ENCODE peak calls at places on chromosomes 12 and 14, in six cellular contexts. M is fibroblast of lung, W is lower lobe of right lung, P is psoas muscle, S is heart right ventricle, T is thoracic aorta. H is an unnamed sample.

GRCh38 chr14:50407089-50407813 is 10.6 kb upstream of the CDKL1 start:
- DNase-seq in M (peak), W (no peak), P (no peak), S (no peak), T (no peak), H (no peak)

GRCh38 chr14:93564918-93565317 is 134.2 kb downstream of the UNC79 start:
- DNase-seq in M (no peak), W (no peak), P (no peak), S (no peak), T (no peak), H (no peak)

GRCh38 chr14:78530078-78530477 is 359.9 kb downstream of the NRXN3 start:
- DNase-seq in M (no peak), W (no peak), P (no peak), S (no peak), T (no peak), H (no peak)

GRCh38 chr14:71415404-71415690 is 508.1 kb downstream of the PCNX1 start:
- DNase-seq in M (peak), W (no peak), P (no peak), S (no peak), T (no peak), H (no peak)

GRCh38 chr12:57868211-57868610 is 21.7 kb upstream of the CTDSP2 start:
- DNase-seq in M (no peak), W (no peak), P (no peak), S (no peak), T (no peak), H (no peak)

GRCh38 chr12:25994901-25995625 is 36.6 kb downstream of the RASSF8 start:
- DNase-seq in M (no peak), W (no peak), P (no peak), S (no peak), T (no peak), H (no peak)

GRCh38 chr12:108890208-108890607 is 10.3 kb downstream of the DAO start:
- DNase-seq in M (peak), W (no peak), P (no peak), S (no peak), T (no peak), H (no peak)

GRCh38 chr14:101839236-101839635 is 77.7 kb downstream of the PPP2R5C start:
- DNase-seq in M (no peak), W (no peak), P (no peak), S (no peak), T (no peak), H (no peak)

GRCh38 chr12:94663077-94663476 is 12.7 kb upstream of the TMCC3 start:
- DNase-seq in M (no peak), W (no peak), P (no peak), S (no peak), T (no peak), H (no peak)

GRCh38 chr14:96391293-96392118 is 422 bp upstream of the AK7 start:
- DNase-seq in M (peak), W (peak), P (peak), S (peak), T (peak), H (peak)

GRCh38 chr12:45350861-45351260 is 135.0 kb downstream of the ANO6 start:
- DNase-seq in M (no peak), W (no peak), P (peak), S (no peak), T (no peak), H (no peak)

GRCh38 chr12:47820631-47821345 is 1.1 kb upstream of the HDAC7 start:
- DNase-seq in M (peak), W (peak), P (peak), S (peak), T (peak), H (peak)

GRCh38 chr12:89384050-89384749 is 31.9 kb upstream of the DUSP6 start:
- DNase-seq in M (peak), W (peak), P (no peak), S (peak), T (no peak), H (no peak)

GRCh38 chr12:89382366-89382765 is 30.1 kb upstream of the DUSP6 start:
- DNase-seq in M (no peak), W (no peak), P (no peak), S (no peak), T (no peak), H (no peak)

GRCh38 chr12:89385965-89386537 is 33.8 kb upstream of the DUSP6 start:
- DNase-seq in M (no peak), W (no peak), P (no peak), S (no peak), T (no peak), H (no peak)

GRCh38 chr12:89383235-89384049 is 31.1 kb upstream of the DUSP6 start:
- DNase-seq in M (peak), W (no peak), P (no peak), S (no peak), T (no peak), H (no peak)

GRCh38 chr12:89384750-89385273 is 32.5 kb upstream of the DUSP6 start:
- DNase-seq in M (no peak), W (no peak), P (no peak), S (no peak), T (no peak), H (no peak)
- H3K27ac ChIP-seq in M (no peak), W (peak), P (peak), S (peak), T (peak), H (peak)

GRCh38 chr12:6827437-6827894 is 741 bp upstream of the P3H3 start:
- DNase-seq in M (peak), W (peak), P (peak), S (peak), T (peak), H (peak)
- H3K4me3 ChIP-seq in M (no peak), W (no peak), P (no peak), S (no peak), T (peak), H (peak)

GRCh38 chr12:125311050-125311449 is 245.8 kb downstream of the AACS start:
- DNase-seq in M (no peak), W (no peak), P (no peak), S (no peak), T (no peak), H (no peak)
- H3K27ac ChIP-seq in M (no peak), W (no peak), P (no peak), S (no peak), T (no peak), H (no peak)

GRCh38 chr14:60356921-60357550 is 108.0 kb downstream of the PPM1A start:
- DNase-seq in M (no peak), W (no peak), P (no peak), S (no peak), T (no peak), H (no peak)
- H3K4me3 ChIP-seq in M (no peak), W (no peak), P (no peak), S (no peak), T (no peak), H (no peak)

GRCh38 chr12:81888961-81889360 is 129.8 kb upstream of the PPFIA2 start:
- DNase-seq in M (no peak), W (no peak), P (no peak), S (no peak), T (no peak), H (no peak)
- H3K27ac ChIP-seq in M (no peak), W (no peak), P (no peak), S (no peak), T (no peak), H (no peak)

GRCh38 chr12:55682087-55682796 is 25.5 kb downstream of the ITGA7 start:
- DNase-seq in M (no peak), W (no peak), P (no peak), S (no peak), T (no peak), H (peak)
- H3K4me3 ChIP-seq in M (no peak), W (peak), P (peak), S (peak), T (peak), H (no peak)

GRCh38 chr12:4015225-4016076 is 142.3 kb upstream of the PARP11 start:
- DNase-seq in M (no peak), W (peak), P (no peak), S (no peak), T (no peak), H (no peak)

GRCh38 chr12:4014858-4015224 is 141.6 kb upstream of the PARP11 start:
- DNase-seq in M (no peak), W (no peak), P (no peak), S (no peak), T (no peak), H (no peak)

GRCh38 chr12:4012073-4012472 is 138.9 kb upstream of the PARP11 start:
- DNase-seq in M (no peak), W (no peak), P (no peak), S (no peak), T (no peak), H (no peak)

GRCh38 chr12:4011597-4011996 is 138.4 kb upstream of the PARP11 start:
- DNase-seq in M (no peak), W (peak), P (no peak), S (no peak), T (no peak), H (no peak)

DNA sequence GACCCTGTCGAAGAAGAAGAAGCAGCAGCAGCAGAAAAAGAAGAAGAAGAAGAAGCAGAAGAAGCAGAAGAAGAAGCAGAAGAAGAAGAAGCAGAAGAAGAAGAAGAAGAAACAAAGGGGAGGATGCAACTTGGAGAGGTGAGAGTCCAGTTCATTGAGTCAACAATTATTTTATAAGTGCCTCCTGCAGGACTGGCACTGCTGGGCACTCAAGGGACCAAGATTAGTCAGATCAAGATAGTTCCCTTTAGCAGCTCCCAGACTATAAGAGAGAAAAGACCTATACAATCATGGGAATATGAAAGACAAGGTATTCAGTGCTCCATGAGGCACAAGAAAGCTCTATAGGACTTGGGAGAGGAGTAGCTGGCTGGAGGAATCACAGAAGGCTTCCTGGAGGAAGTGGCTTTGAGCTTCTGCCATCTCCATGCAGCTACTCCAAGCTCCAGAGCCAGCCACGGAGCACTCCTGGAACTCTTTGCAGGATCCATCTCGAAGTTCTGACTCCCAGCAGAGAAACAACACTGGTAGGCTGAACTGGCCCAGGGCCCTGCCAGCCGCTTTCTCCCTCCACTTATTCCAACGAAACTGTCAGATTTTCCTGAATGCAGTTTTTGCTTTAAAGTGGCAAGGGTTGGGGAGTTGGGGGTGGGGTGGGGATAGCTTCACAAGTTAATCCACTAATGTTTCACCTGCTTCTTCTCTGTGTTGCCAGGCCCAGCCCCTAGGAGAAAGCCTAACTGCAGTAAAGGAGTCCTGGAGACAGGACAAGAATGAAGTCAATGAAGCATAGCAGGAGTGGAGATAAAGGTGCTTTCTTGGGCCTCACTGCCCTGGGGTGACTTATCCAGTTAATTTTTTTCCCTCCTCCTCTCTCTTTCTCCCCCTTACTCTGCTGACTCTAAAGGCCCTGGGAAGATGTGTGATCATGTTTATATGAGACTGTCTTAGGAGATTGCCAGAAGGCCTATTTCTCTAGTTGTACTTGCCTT is 140.1 kb upstream of the PARP11 start:
- DNase-seq in M (no peak), W (no peak), P (no peak), S (no peak), T (no peak), H (no peak)
- H3K27ac ChIP-seq in M (no peak), W (no peak), P (no peak), S (no peak), T (no peak), H (no peak)

DNA sequence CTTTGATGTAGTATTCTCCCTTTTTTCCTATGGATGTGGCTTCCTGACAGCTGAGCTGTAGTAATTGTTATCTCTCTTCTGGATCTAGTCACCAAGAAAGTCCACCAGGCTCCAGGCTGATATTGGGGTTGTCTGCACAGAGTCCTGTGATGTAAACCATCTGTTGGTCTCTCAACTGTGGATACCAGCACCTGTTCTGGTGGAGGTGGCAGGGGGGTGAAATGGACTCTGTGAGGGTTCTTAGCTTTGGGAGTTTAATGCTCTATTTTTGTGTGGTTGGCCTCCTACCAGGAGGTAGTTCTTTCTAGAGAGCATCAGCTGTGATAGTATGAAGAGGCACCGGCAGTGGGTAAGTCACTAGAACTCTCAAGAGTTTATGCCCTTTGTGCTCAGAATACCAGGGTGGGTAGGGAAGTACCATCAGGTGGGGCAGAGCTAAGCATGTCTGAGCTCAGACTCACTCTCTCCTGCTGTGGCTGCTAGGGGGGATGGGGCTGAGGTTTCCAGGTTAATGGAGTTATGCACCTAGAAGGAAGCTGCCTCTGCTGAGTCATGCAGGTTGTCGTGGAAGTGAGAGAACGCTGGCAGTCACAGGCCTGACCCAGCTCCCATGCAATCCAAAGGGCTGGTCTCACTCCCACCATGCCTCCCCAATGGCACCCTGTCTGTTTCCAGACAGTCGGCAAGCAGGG is 3.0 kb upstream of the TAS2R14 start:
- DNase-seq in M (no peak), W (no peak), P (no peak), S (no peak), T (no peak), H (no peak)
- H3K4me3 ChIP-seq in M (no peak), W (no peak), P (no peak), S (no peak), T (no peak), H (no peak)

GRCh38 chr12:7081037-7081436 is 11.2 kb downstream of the C1R start:
- DNase-seq in M (no peak), W (no peak), P (no peak), S (no peak), T (no peak), H (no peak)
- H3K27ac ChIP-seq in M (no peak), W (no peak), P (no peak), S (no peak), T (peak), H (peak)